ENCODE peak calls at places on chromosome 14, in seven cellular contexts. One of them, this sample, is unnamed.
A peak's percentile ranks its signal among the peaks of the same experiment; 100 is the strongest.

GRCh38 chr14:39456702-39457250 is 24.5 kb upstream of the FBXO33 start:
- DNase-seq in tibial artery: no peak
- DNase-seq in testis: no peak
- DNase-seq in fibroblast of the aortic adventitia: no peak
- DNase-seq in fibroblast of pulmonary artery: no peak
- DNase-seq in colonic mucosa: no peak
- DNase-seq in right lobe of liver: no peak
- DNase-seq in this sample: no peak

GRCh38 chr14:54220122-54220691 is 176.6 kb upstream of the CDKN3 start:
- DNase-seq in colonic mucosa: no peak
- DNase-seq in fibroblast of the aortic adventitia: no peak
- DNase-seq in testis: no peak
- DNase-seq in right lobe of liver: no peak
- DNase-seq in tibial artery: no peak
- DNase-seq in fibroblast of pulmonary artery: no peak
- DNase-seq in this sample: no peak

GRCh38 chr14:75126121-75126544 is 715 bp downstream of the NEK9 start:
- DNase-seq in right lobe of liver: no peak
- DNase-seq in testis: no peak
- DNase-seq in fibroblast of the aortic adventitia: no peak
- DNase-seq in tibial artery: no peak
- DNase-seq in fibroblast of pulmonary artery: no peak
- DNase-seq in colonic mucosa: no peak
- DNase-seq in this sample: no peak

GRCh38 chr14:95397325-95397724 is 77.6 kb upstream of the CLMN start:
- DNase-seq in right lobe of liver: no peak
- DNase-seq in colonic mucosa: no peak
- DNase-seq in testis: no peak
- DNase-seq in tibial artery: no peak
- DNase-seq in fibroblast of the aortic adventitia: no peak
- DNase-seq in fibroblast of pulmonary artery: no peak
- DNase-seq in this sample: no peak

GRCh38 chr14:68866991-68867533 is 74.2 kb upstream of the ZFP36L1 start:
- DNase-seq in fibroblast of the aortic adventitia: no peak
- DNase-seq in colonic mucosa: no peak
- DNase-seq in testis: no peak
- DNase-seq in tibial artery: no peak
- DNase-seq in right lobe of liver: no peak
- DNase-seq in fibroblast of pulmonary artery: no peak
- DNase-seq in this sample: no peak

GRCh38 chr14:100714205-100714781 is 12.4 kb upstream of the DLK1 start:
- DNase-seq in fibroblast of the aortic adventitia: no peak
- DNase-seq in fibroblast of pulmonary artery: no peak
- DNase-seq in tibial artery: no peak
- DNase-seq in right lobe of liver: no peak
- DNase-seq in testis: no peak
- DNase-seq in colonic mucosa: no peak
- DNase-seq in this sample: no peak

GRCh38 chr14:73754911-73755360 is 40.8 kb upstream of the PNMA1 start:
- DNase-seq in fibroblast of pulmonary artery: peak; percentile 64
- DNase-seq in colonic mucosa: no peak
- DNase-seq in right lobe of liver: peak; percentile 65
- DNase-seq in fibroblast of the aortic adventitia: peak; percentile 69
- DNase-seq in tibial artery: peak; percentile 60
- DNase-seq in testis: peak; percentile 70
- DNase-seq in this sample: no peak

GRCh38 chr14:100298551-100299237 is 7.5 kb downstream of the SLC25A29 start:
- DNase-seq in right lobe of liver: peak; percentile 35
- DNase-seq in tibial artery: no peak
- DNase-seq in fibroblast of the aortic adventitia: no peak
- DNase-seq in testis: no peak
- DNase-seq in fibroblast of pulmonary artery: no peak
- DNase-seq in colonic mucosa: no peak
- DNase-seq in this sample: no peak

GRCh38 chr14:35878272-35879140 is 52.4 kb downstream of the BRMS1L start:
- DNase-seq in fibroblast of the aortic adventitia: peak; percentile 89
- DNase-seq in right lobe of liver: no peak
- DNase-seq in fibroblast of pulmonary artery: peak; percentile 93
- DNase-seq in colonic mucosa: peak; percentile 71
- DNase-seq in tibial artery: no peak
- DNase-seq in testis: peak; percentile 23
- DNase-seq in this sample: peak; percentile 90

GRCh38 chr14:85131523-85131922 is 398.4 kb upstream of the FLRT2 start:
- DNase-seq in testis: no peak
- DNase-seq in colonic mucosa: no peak
- DNase-seq in fibroblast of the aortic adventitia: no peak
- DNase-seq in fibroblast of pulmonary artery: no peak
- DNase-seq in right lobe of liver: no peak
- DNase-seq in tibial artery: no peak
- DNase-seq in this sample: no peak

GRCh38 chr14:91367173-91368171 is 50.1 kb downstream of the CCDC88C start:
- DNase-seq in testis: no peak
- DNase-seq in fibroblast of pulmonary artery: no peak
- DNase-seq in right lobe of liver: no peak
- DNase-seq in fibroblast of the aortic adventitia: no peak
- DNase-seq in tibial artery: no peak
- DNase-seq in colonic mucosa: no peak
- DNase-seq in this sample: peak; percentile 83

GRCh38 chr14:94941311-94941710 is 171.4 kb upstream of the GSC start:
- DNase-seq in right lobe of liver: no peak
- DNase-seq in fibroblast of the aortic adventitia: no peak
- DNase-seq in testis: no peak
- DNase-seq in tibial artery: no peak
- DNase-seq in fibroblast of pulmonary artery: no peak
- DNase-seq in colonic mucosa: no peak
- DNase-seq in this sample: no peak

GRCh38 chr14:89702151-89702936 is 252.2 kb downstream of the EFCAB11 start:
- DNase-seq in fibroblast of pulmonary artery: peak; percentile 35
- DNase-seq in colonic mucosa: peak; percentile 43
- DNase-seq in testis: peak; percentile 54
- DNase-seq in right lobe of liver: no peak
- DNase-seq in tibial artery: peak; percentile 25
- DNase-seq in fibroblast of the aortic adventitia: peak; percentile 52
- DNase-seq in this sample: no peak

GRCh38 chr14:20667957-20668356 is 16.4 kb upstream of the RNASE4 start:
- DNase-seq in right lobe of liver: no peak
- DNase-seq in colonic mucosa: no peak
- DNase-seq in fibroblast of pulmonary artery: no peak
- DNase-seq in testis: no peak
- DNase-seq in tibial artery: no peak
- DNase-seq in fibroblast of the aortic adventitia: no peak
- DNase-seq in this sample: no peak

GRCh38 chr14:96762650-96763049 is 34.5 kb upstream of the VRK1 start:
- DNase-seq in fibroblast of pulmonary artery: peak; percentile 76
- DNase-seq in fibroblast of the aortic adventitia: peak; percentile 57
- DNase-seq in testis: peak; percentile 46
- DNase-seq in right lobe of liver: no peak
- DNase-seq in colonic mucosa: peak; percentile 22
- DNase-seq in tibial artery: no peak
- DNase-seq in this sample: peak; percentile 64

GRCh38 chr14:103966631-103967030 is 24.3 kb upstream of the RD3L start:
- DNase-seq in fibroblast of the aortic adventitia: no peak
- DNase-seq in colonic mucosa: no peak
- DNase-seq in fibroblast of pulmonary artery: no peak
- DNase-seq in testis: no peak
- DNase-seq in right lobe of liver: no peak
- DNase-seq in tibial artery: no peak
- DNase-seq in this sample: no peak

GRCh38 chr14:52258783-52259182 is 8.7 kb upstream of the PTGDR start:
- DNase-seq in fibroblast of pulmonary artery: no peak
- DNase-seq in colonic mucosa: no peak
- DNase-seq in testis: no peak
- DNase-seq in tibial artery: no peak
- DNase-seq in fibroblast of the aortic adventitia: no peak
- DNase-seq in right lobe of liver: no peak
- DNase-seq in this sample: no peak

GRCh38 chr14:58749066-58749669 is 111.4 kb downstream of the DACT1 start:
- DNase-seq in tibial artery: peak; percentile 49
- DNase-seq in fibroblast of the aortic adventitia: peak; percentile 91
- DNase-seq in right lobe of liver: no peak
- DNase-seq in colonic mucosa: peak; percentile 64
- DNase-seq in fibroblast of pulmonary artery: peak; percentile 87
- DNase-seq in testis: no peak
- DNase-seq in this sample: peak; percentile 85

GRCh38 chr14:96783306-96784224 is 13.6 kb upstream of the VRK1 start:
- DNase-seq in testis: no peak
- DNase-seq in fibroblast of pulmonary artery: no peak
- DNase-seq in right lobe of liver: no peak
- DNase-seq in tibial artery: no peak
- DNase-seq in fibroblast of the aortic adventitia: no peak
- DNase-seq in colonic mucosa: no peak
- DNase-seq in this sample: no peak

GRCh38 chr14:61218157-61218556 is 63.0 kb downstream of the TMEM30B start:
- DNase-seq in testis: no peak
- DNase-seq in colonic mucosa: no peak
- DNase-seq in fibroblast of the aortic adventitia: no peak
- DNase-seq in right lobe of liver: no peak
- DNase-seq in fibroblast of pulmonary artery: no peak
- DNase-seq in tibial artery: no peak
- DNase-seq in this sample: no peak

GRCh38 chr14:77139540-77140342 is 1.9 kb downstream of the ZDHHC22 start:
- DNase-seq in right lobe of liver: peak; percentile 58
- DNase-seq in fibroblast of pulmonary artery: peak; percentile 24
- DNase-seq in colonic mucosa: peak; percentile 38
- DNase-seq in tibial artery: no peak
- DNase-seq in testis: peak; percentile 63
- DNase-seq in fibroblast of the aortic adventitia: no peak
- DNase-seq in this sample: no peak

GRCh38 chr14:102362084-102362483 is 606 bp downstream of the CINP start:
- DNase-seq in testis: no peak
- DNase-seq in right lobe of liver: no peak
- DNase-seq in tibial artery: no peak
- DNase-seq in colonic mucosa: no peak
- DNase-seq in fibroblast of pulmonary artery: peak; percentile 16
- DNase-seq in fibroblast of the aortic adventitia: peak; percentile 32
- DNase-seq in this sample: peak; percentile 11

GRCh38 chr14:75141967-75142366 is 15.1 kb upstream of the NEK9 start:
- DNase-seq in colonic mucosa: no peak
- DNase-seq in fibroblast of the aortic adventitia: peak; percentile 50
- DNase-seq in right lobe of liver: no peak
- DNase-seq in fibroblast of pulmonary artery: peak; percentile 71
- DNase-seq in testis: peak; percentile 38
- DNase-seq in tibial artery: no peak
- DNase-seq in this sample: peak; percentile 38

GRCh38 chr14:50774542-50775267 is 56.3 kb downstream of the NIN start:
- DNase-seq in fibroblast of the aortic adventitia: peak; percentile 64
- DNase-seq in testis: no peak
- DNase-seq in tibial artery: peak; percentile 31
- DNase-seq in fibroblast of pulmonary artery: no peak
- DNase-seq in colonic mucosa: no peak
- DNase-seq in right lobe of liver: no peak
- DNase-seq in this sample: no peak

GRCh38 chr14:57574617-57575288 is 81.1 kb upstream of the CCDC198 start:
- DNase-seq in right lobe of liver: no peak
- DNase-seq in fibroblast of pulmonary artery: no peak
- DNase-seq in testis: no peak
- DNase-seq in colonic mucosa: no peak
- DNase-seq in tibial artery: no peak
- DNase-seq in fibroblast of the aortic adventitia: no peak
- DNase-seq in this sample: no peak

GRCh38 chr14:37167151-37168047 is 5.0 kb downstream of the SLC25A21 start:
- DNase-seq in colonic mucosa: no peak
- DNase-seq in testis: peak; percentile 76
- DNase-seq in fibroblast of pulmonary artery: no peak
- DNase-seq in right lobe of liver: no peak
- DNase-seq in tibial artery: no peak
- DNase-seq in fibroblast of the aortic adventitia: no peak
- DNase-seq in this sample: no peak
- H3K4me3 ChIP-seq in colonic mucosa: no peak overlapping the region
- H3K4me3 ChIP-seq in testis: no peak overlapping the region
- H3K4me3 ChIP-seq in fibroblast of pulmonary artery: no peak overlapping the region
- H3K4me3 ChIP-seq in right lobe of liver: no peak overlapping the region
- H3K4me3 ChIP-seq in tibial artery: no peak overlapping the region
- H3K4me3 ChIP-seq in fibroblast of the aortic adventitia: no peak overlapping the region
- H3K4me3 ChIP-seq in this sample: no peak overlapping the region

DNA sequence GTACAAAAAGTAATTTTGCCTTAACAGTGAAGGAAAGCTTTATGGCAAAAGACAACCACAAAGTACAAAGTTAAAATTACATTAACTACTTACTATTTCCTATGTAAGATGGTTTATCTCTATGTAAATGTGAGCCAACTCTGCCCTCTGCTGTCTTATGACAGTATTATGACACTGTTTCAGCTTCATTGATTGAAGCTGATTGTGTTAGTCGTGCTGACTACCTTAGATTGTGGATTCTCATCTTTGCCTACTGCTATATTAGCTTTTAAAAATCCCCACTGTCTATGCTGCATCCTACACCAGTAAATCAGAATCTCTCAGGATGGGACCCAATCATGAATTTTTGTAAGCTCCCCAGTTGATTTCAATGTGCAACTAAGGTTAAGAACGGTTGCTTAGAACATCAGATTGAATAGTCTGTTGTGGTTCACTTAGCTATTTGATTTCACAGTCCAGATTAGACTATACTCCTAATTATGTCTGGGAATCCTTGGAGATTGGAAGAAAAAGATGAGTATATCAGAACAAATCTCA is 12.2 kb upstream of the SPTB start:
- DNase-seq in right lobe of liver: no peak
- DNase-seq in colonic mucosa: peak; percentile 46
- DNase-seq in fibroblast of the aortic adventitia: peak; percentile 80
- DNase-seq in testis: no peak
- DNase-seq in tibial artery: no peak
- DNase-seq in fibroblast of pulmonary artery: peak; percentile 81
- DNase-seq in this sample: peak; percentile 68
- TF ChIP-seq CTCF in right lobe of liver: peak; percentile 61
- TF ChIP-seq CTCF in colonic mucosa: peak; percentile 47
- TF ChIP-seq CTCF in fibroblast of the aortic adventitia: peak; percentile 51
- TF ChIP-seq CTCF in testis: peak; percentile 31
- TF ChIP-seq CTCF in tibial artery: peak; percentile 62
- TF ChIP-seq CTCF in fibroblast of pulmonary artery: peak; percentile 48
- TF ChIP-seq CTCF in this sample: peak; percentile 48

DNA sequence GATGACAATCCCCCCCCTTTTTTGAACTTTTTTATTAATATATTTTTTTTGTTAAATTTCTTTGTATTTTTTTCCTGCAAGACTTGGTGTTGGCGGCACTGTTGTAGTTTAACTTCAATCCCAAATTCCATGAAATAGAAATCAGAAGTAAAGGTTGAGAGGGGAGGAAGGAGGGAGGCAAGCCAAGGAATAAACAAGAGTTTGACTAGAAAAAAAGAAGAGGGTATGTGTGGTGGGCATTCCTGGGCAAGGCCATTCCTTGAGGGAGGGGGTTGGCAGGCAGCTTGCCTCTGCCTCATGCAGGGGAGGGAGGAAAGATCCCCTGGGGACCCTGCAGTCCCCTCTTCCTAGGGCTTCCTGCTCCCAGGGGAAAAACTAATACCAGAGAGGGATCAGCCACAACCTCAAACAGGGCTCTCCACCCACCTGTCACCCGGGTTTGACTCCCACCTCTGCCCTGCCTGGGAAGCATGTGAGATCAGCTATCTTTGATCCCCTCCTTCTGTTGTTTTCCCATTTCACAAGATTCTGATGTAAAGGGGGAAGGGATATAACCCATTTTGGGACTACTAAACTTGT is 519 bp upstream of the AP1G2 start:
- DNase-seq in right lobe of liver: no peak
- DNase-seq in tibial artery: no peak
- DNase-seq in colonic mucosa: no peak
- DNase-seq in testis: no peak
- DNase-seq in fibroblast of the aortic adventitia: no peak
- DNase-seq in fibroblast of pulmonary artery: no peak
- DNase-seq in this sample: no peak
- H3K4me3 ChIP-seq in right lobe of liver: peak overlapping the region; percentile 60
- H3K4me3 ChIP-seq in tibial artery: peak overlapping the region; percentile 55
- H3K4me3 ChIP-seq in colonic mucosa: peak overlapping the region; percentile 77
- H3K4me3 ChIP-seq in testis: peak overlapping the region; percentile 58
- H3K4me3 ChIP-seq in fibroblast of the aortic adventitia: no peak overlapping the region
- H3K4me3 ChIP-seq in fibroblast of pulmonary artery: peak overlapping the region; percentile 74
- H3K4me3 ChIP-seq in this sample: no peak overlapping the region

GRCh38 chr14:65414961-65415589 is 2.5 kb downstream of the FUT8 start:
- DNase-seq in fibroblast of pulmonary artery: peak; percentile 69
- DNase-seq in colonic mucosa: no peak
- DNase-seq in testis: peak; percentile 34
- DNase-seq in right lobe of liver: no peak
- DNase-seq in fibroblast of the aortic adventitia: peak; percentile 76
- DNase-seq in tibial artery: no peak
- DNase-seq in this sample: peak; percentile 11
- TF ChIP-seq CTCF in fibroblast of pulmonary artery: peak; percentile 57
- TF ChIP-seq CTCF in colonic mucosa: peak; percentile 42
- TF ChIP-seq CTCF in testis: peak; percentile 44
- TF ChIP-seq CTCF in right lobe of liver: peak; percentile 50
- TF ChIP-seq CTCF in fibroblast of the aortic adventitia: peak; percentile 49
- TF ChIP-seq CTCF in tibial artery: peak; percentile 32
- TF ChIP-seq CTCF in this sample: peak; percentile 46

This sample was measured in brain microvascular endothelial cell.